ENCODE peak calls at places on chromosomes 12 and 14, in four cellular contexts. Q is H1, L is K562, F is HCT116. T is an unnamed sample.

GRCh38 chr14:23405096-23405495 is 3.0 kb downstream of the MYH6 start:
- DNase-seq in F (no peak), Q (no peak), L (no peak), T (no peak)

GRCh38 chr12:121576851-121577391 is 3.9 kb downstream of the KDM2B start:
- DNase-seq in F (no peak), Q (peak), L (peak), T (no peak)

GRCh38 chr12:54579696-54580333 is 8.6 kb downstream of the PPP1R1A start:
- DNase-seq in L (peak), Q (peak), F (peak), T (no peak)

GRCh38 chr12:110790301-110790700 is 47.6 kb upstream of the PPP1CC start:
- DNase-seq in F (no peak), L (no peak), Q (no peak), T (no peak)

GRCh38 chr12:104649913-104650312 is 193.2 kb downstream of the CHST11 start:
- DNase-seq in F (no peak), Q (no peak), L (no peak), T (no peak)

GRCh38 chr12:112340235-112340634 is 42.0 kb downstream of the HECTD4 start:
- DNase-seq in F (no peak), L (no peak), Q (no peak), T (no peak)

GRCh38 chr12:27550653-27550975 is 26.6 kb downstream of the PPFIBP1 start:
- DNase-seq in Q (no peak), L (no peak), F (no peak), T (no peak)

GRCh38 chr12:53453953-53454640 is 2.2 kb downstream of the PCBP2 start:
- DNase-seq in Q (no peak), F (no peak), L (no peak), T (no peak)

GRCh38 chr12:23333938-23334337 is 615.5 kb downstream of the SOX5 start:
- DNase-seq in L (no peak), Q (no peak), F (no peak), T (no peak)

GRCh38 chr12:105721051-105721825 is 390.7 kb downstream of the C12orf75 start:
- DNase-seq in Q (no peak), L (no peak), F (no peak), T (peak)

GRCh38 chr12:12823308-12823707 is 10.2 kb downstream of the DDX47 start:
- DNase-seq in Q (no peak), L (no peak), F (no peak), T (no peak)

GRCh38 chr12:1318327-1319031 is 275.9 kb downstream of the FBXL14 start:
- DNase-seq in Q (no peak), F (no peak), L (no peak), T (no peak)

GRCh38 chr12:55713721-55714120 is 2.1 kb upstream of the BLOC1S1 start:
- DNase-seq in Q (no peak), F (no peak), L (no peak), T (no peak)

GRCh38 chr12:6962285-6963015 is 8.0 kb downstream of the PHB2 start:
- DNase-seq in F (no peak), L (no peak), Q (peak), T (no peak)

GRCh38 chr14:74614508-74615495 is 2.8 kb upstream of the LTBP2 start:
- DNase-seq in Q (no peak), F (no peak), L (no peak), T (peak)

GRCh38 chr14:31263485-31264133 is 56.0 kb upstream of the HECTD1 start:
- DNase-seq in F (peak), Q (no peak), L (no peak), T (no peak)

GRCh38 chr12:47141459-47141858 is 61.7 kb upstream of the AMIGO2 start:
- DNase-seq in Q (no peak), F (no peak), L (no peak), T (no peak)

GRCh38 chr12:90695415-90695814 is 259.6 kb downstream of the CCER1 start:
- DNase-seq in Q (no peak), L (no peak), F (no peak), T (no peak)

GRCh38 chr12:55925870-55926737 is 1.6 kb downstream of the PYM1 start:
- DNase-seq in L (peak), Q (no peak), F (peak), T (no peak)

GRCh38 chr12:3101309-3102022 is 24.3 kb downstream of the TSPAN9 start:
- DNase-seq in L (no peak), Q (no peak), F (no peak), T (no peak)

GRCh38 chr14:65287264-65288131 is 125.0 kb upstream of the FUT8 start:
- DNase-seq in Q (no peak), F (no peak), L (no peak), T (no peak)

GRCh38 chr14:77580964-77581505 is 35.4 kb downstream of the SPTLC2 start:
- DNase-seq in F (no peak), Q (no peak), L (no peak), T (peak)

GRCh38 chr12:25253371-25254068 is 2.8 kb upstream of the KRAS start:
- DNase-seq in Q (no peak), L (no peak), F (no peak), T (no peak)

GRCh38 chr14:53510281-53510912 is 357.3 kb upstream of the DDHD1 start:
- DNase-seq in F (no peak), L (no peak), Q (no peak), T (no peak)

GRCh38 chr14:86086962-86087361 is 557.0 kb downstream of the FLRT2 start:
- DNase-seq in Q (no peak), L (no peak), F (no peak), T (no peak)

GRCh38 chr12:40032433-40033259 is 73.2 kb downstream of the SLC2A13 start:
- DNase-seq in L (no peak), F (no peak), Q (no peak), T (no peak)

GRCh38 chr12:108833355-108833733 is 24.0 kb downstream of the SSH1 start:
- DNase-seq in Q (no peak), L (no peak), F (peak), T (no peak)

GRCh38 chr12:91931110-91931509 is 214.5 kb downstream of the BTG1 start:
- DNase-seq in L (no peak), Q (no peak), F (no peak), T (no peak)

GRCh38 chr12:130920711-130921381 is 32.9 kb upstream of the ADGRD1 start:
- DNase-seq in Q (no peak), L (no peak), F (no peak), T (no peak)

GRCh38 chr14:86882818-86883217 is 1110.2 kb downstream of the GALC start:
- DNase-seq in F (no peak), L (no peak), Q (no peak), T (no peak)

GRCh38 chr14:99574099-99574880 is 29.7 kb downstream of the CCDC85C start:
- DNase-seq in L (no peak), F (no peak), Q (no peak), T (no peak)

GRCh38 chr14:97177635-97178034 is 380.5 kb downstream of the VRK1 start:
- DNase-seq in Q (no peak), L (no peak), F (no peak), T (peak)

GRCh38 chr12:122318607-122319311 is 52.5 kb upstream of the VPS33A start:
- DNase-seq in L (no peak), F (no peak), Q (no peak), T (no peak)

GRCh38 chr12:20101046-20101445 is 267.3 kb upstream of the PDE3A start:
- DNase-seq in F (no peak), Q (no peak), L (no peak), T (no peak)

GRCh38 chr14:94906577-94906976 is 136.7 kb upstream of the GSC start:
- DNase-seq in Q (no peak), L (no peak), F (no peak), T (no peak)
- TF ChIP-seq EGR1 in Q (no peak), L (no peak), F (no peak), T (no peak)

GRCh38 chr12:96402061-96402460 is 1.8 kb upstream of the CDK17 start:
- DNase-seq in Q (no peak), L (no peak), F (no peak), T (no peak)
- TF ChIP-seq EGR1 in Q (no peak), L (no peak), F (no peak), T (no peak)

GRCh38 chr14:54882521-54882920 is 20.1 kb downstream of the GCH1 start:
- DNase-seq in L (no peak), F (no peak), Q (no peak), T (no peak)

GRCh38 chr14:54877703-54878021 is 25.0 kb downstream of the GCH1 start:
- DNase-seq in L (no peak), F (no peak), Q (peak), T (no peak)

GRCh38 chr14:54881235-54881760 is 21.3 kb downstream of the GCH1 start:
- DNase-seq in L (no peak), F (no peak), Q (no peak), T (peak)

GRCh38 chr14:54877015-54877702 is 25.5 kb downstream of the GCH1 start:
- DNase-seq in L (no peak), Q (no peak), F (no peak), T (no peak)

GRCh38 chr14:54881761-54882401 is 20.7 kb downstream of the GCH1 start:
- DNase-seq in Q (no peak), F (no peak), L (no peak), T (no peak)
- TF ChIP-seq EGR1 in Q (no peak), F (no peak), L (no peak), T (no peak)

GRCh38 chr14:67627519-67627918 is 7.8 kb downstream of the ARG2 start:
- DNase-seq in Q (no peak), L (no peak), F (no peak), T (no peak)
- TF ChIP-seq EGR1 in Q (no peak), L (no peak), F (no peak), T (no peak)

DNA sequence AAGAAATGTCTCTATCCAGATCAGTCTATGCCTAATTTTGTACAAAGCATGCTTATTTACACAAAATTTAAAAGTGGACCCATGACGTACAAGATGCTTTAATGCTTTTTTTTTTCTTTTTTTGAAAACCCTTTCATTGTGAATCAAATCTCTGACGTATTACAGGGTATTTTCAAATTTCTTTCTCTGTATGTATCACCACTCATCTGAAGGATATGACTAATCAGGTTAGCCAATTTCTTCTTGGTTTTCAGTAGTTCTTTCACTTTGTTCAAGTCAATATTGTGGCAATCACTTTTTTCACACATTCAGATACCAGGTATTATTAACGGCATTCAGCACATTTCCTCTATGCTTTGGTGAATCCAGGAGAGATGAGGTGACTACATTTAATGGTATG is 685.3 kb downstream of the TRHDE start:
- DNase-seq in Q (no peak), F (no peak), L (no peak), T (no peak)
- TF ChIP-seq EGR1 in Q (no peak), F (no peak), L (no peak), T (no peak)

T was measured in GM12878.